ENCODE peak calls at places on chromosomes 7 and 10, in eight cellular contexts. Z, H, Q, W, J, V, T and G are unnamed samples.

GRCh38 chr7:139642283-139642682 is 118.8 kb downstream of the CLEC2L start:
- DNase-seq in Z (peak), H (no peak), Q (no peak), W (no peak), J (no peak), V (no peak), T (no peak), G (no peak)

GRCh38 chr10:511101-511848 is 178.2 kb downstream of the DIP2C start:
- DNase-seq in Z (peak), H (peak), Q (peak), W (peak), J (peak), V (peak), T (peak), G (peak)

GRCh38 chr7:2209146-2209960 is 23.4 kb downstream of the MAD1L1 start:
- DNase-seq in Z (peak), H (no peak), Q (peak), W (peak), J (peak), V (peak), T (no peak), G (peak)

GRCh38 chr7:33446551-33446950 is 317.2 kb downstream of the BBS9 start:
- DNase-seq in Z (no peak), H (no peak), Q (no peak), W (no peak), J (no peak), V (no peak), T (no peak), G (no peak)

GRCh38 chr10:32033171-32033570 is 23.1 kb downstream of the KIF5B start:
- DNase-seq in Z (no peak), H (no peak), Q (no peak), W (no peak), J (no peak), V (no peak), T (no peak), G (no peak)

GRCh38 chr10:49281461-49281860 is 17.5 kb upstream of the C10orf71 start:
- DNase-seq in Z (peak), H (no peak), Q (no peak), W (no peak), J (peak), V (no peak), T (no peak), G (no peak)

GRCh38 chr10:77869626-77870420 is 56.7 kb downstream of the DLG5 start:
- DNase-seq in Z (no peak), H (no peak), Q (no peak), W (peak), J (no peak), V (no peak), T (no peak), G (no peak)

GRCh38 chr7:139600306-139600705 is 76.8 kb downstream of the CLEC2L start:
- DNase-seq in Z (no peak), H (no peak), Q (no peak), W (no peak), J (no peak), V (no peak), T (no peak), G (no peak)

GRCh38 chr10:88707429-88708110 is 1.5 kb downstream of the LIPK start:
- DNase-seq in Z (peak), H (no peak), Q (no peak), W (peak), J (no peak), V (no peak), T (peak), G (peak)

GRCh38 chr7:106901870-106902441 is 36.9 kb downstream of the PIK3CG start:
- DNase-seq in Z (peak), H (no peak), Q (no peak), W (no peak), J (no peak), V (no peak), T (no peak), G (no peak)

DNA sequence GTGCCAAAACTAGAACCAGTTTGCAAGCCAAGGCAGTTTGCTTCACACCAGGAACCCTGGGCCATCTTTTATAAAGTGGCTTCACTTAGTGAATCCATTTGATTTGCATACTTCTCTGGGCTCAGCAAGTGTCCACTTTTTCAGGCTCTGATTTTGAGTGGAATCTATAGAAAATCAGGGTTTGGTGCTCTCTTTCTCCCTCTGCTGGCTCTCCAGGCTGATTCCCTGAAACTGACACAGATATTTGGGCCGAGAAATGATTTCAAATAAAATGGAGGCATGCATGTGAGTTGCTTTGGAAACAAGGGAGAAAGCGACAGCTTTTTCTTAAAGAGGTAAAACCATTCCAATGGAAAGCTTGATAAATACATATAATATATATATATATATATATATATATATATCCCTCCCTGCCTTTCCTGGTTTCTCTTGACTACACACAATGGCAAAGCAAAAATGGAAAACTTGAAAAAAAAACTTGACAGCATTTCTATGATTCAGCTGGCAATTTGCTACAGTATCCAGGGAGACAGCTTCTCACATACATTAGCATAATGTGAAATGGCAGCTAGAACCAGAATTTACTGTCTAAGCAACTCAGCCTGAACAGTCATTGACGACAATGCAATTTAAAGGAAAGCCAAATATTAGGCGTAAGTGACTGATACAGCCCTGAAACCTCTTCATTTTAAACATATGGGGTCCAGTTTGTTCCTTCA is 188.4 kb downstream of the TMEM178B start:
- DNase-seq in Z (no peak), H (no peak), Q (no peak), W (peak), J (no peak), V (no peak), T (no peak), G (no peak)
- TF ChIP-seq CTCF in Z (peak), H (no peak), Q (peak), W (peak), J (no peak), V (no peak), T (peak), G (peak)

DNA sequence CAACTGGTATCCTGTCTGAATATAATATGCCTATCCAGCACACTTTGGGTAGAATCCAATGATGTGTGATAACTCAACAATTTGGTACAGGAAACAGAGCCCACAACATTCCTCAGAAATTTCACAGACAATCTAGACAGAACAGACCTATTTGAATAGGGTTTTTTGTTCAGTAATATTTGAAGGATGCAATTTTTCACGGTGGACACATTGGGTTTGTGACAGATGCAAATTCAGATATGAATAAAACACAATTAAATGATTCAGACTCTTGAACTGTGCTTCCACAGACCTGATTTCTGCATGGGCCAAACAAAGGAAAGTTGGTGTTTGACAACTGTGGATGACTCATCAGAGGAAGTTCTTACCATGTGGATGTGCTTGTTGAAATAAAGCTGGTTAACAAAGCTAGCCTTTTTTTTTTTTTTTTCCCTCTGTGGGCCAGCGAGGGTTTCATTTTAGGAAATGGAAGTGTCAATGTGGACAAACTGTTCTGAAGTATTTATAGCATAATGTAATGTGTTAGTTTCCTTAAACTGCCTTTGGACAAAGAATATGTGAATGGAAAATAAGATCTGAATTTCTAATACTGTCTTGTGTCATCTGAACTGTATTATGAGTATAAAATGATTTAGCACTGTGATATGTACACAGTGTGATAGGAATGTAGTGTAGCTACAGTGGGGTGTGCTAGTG is 43.2 kb upstream of the FAM133B start:
- DNase-seq in Z (peak), H (peak), Q (no peak), W (peak), J (no peak), V (peak), T (peak), G (peak)
- H3K4me3 ChIP-seq in Z (no peak), H (no peak), Q (peak), W (no peak), J (no peak), V (no peak), T (peak), G (no peak)

GRCh38 chr10:84008878-84009277 is 130.4 kb upstream of the GHITM start:
- DNase-seq in Z (peak), H (no peak), Q (no peak), W (peak), J (peak), V (no peak), T (no peak), G (no peak)
- TF ChIP-seq CTCF in Z (peak), H (peak), Q (peak), W (peak), J (peak), V (peak), T (peak), G (peak)

DNA sequence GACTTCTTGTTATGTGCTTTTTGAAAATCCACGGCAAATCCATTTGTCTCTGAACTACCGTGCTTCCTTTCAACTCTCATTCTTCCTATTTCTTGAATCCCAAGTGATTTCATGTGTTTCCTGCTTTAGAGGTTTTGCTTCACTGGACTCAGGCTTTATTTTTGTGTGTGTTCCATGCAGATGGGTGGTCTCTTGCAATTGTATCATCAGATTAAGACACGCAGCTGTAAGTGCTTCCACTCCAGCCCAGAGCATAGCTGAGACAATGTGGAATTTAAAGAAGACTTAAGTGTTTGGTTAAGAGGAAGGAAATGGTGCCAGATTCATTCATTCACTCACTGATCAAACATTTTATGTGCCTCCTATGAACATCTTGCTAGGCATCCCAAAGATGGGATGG is 46.3 kb upstream of the LRRC17 start:
- DNase-seq in Z (no peak), H (no peak), Q (no peak), W (no peak), J (no peak), V (no peak), T (no peak), G (no peak)
- H3K4me3 ChIP-seq in Z (no peak), H (no peak), Q (no peak), W (no peak), J (no peak), V (no peak), T (no peak), G (no peak)

DNA sequence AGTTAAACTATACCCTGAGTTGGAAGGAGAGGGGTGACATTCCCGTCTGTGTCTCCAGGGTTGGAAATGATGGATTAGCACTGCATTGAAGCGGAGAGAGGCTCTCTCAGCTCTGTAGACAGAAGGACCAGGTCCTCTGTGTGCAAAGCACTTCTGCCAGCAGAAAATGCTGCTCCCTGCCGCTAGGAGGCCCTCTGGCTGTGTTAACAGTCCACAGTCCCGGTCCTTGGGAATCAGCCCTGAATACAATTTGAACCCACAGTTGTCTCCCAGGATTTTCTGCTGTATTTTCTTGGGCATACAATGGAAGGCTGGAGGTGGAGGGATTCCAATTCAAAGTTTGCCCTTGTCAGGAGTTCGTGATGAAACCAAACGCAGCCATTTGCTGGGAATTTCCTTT is 205.1 kb downstream of the GLRX3 start:
- DNase-seq in Z (peak), H (no peak), Q (no peak), W (no peak), J (no peak), V (no peak), T (no peak), G (no peak)
- TF ChIP-seq CTCF in Z (peak), H (no peak), Q (peak), W (no peak), J (peak), V (no peak), T (no peak), G (no peak)

GRCh38 chr7:47571355-47572100 is 10.4 kb downstream of the TNS3 start:
- DNase-seq in Z (peak), H (no peak), Q (no peak), W (peak), J (peak), V (peak), T (peak), G (peak)

GRCh38 chr7:47573758-47574472 is 8.0 kb downstream of the TNS3 start:
- DNase-seq in Z (peak), H (peak), Q (no peak), W (peak), J (no peak), V (no peak), T (peak), G (no peak)

GRCh38 chr7:47570649-47571050 is 11.3 kb downstream of the TNS3 start:
- DNase-seq in Z (no peak), H (no peak), Q (no peak), W (peak), J (no peak), V (peak), T (peak), G (peak)

GRCh38 chr7:47572939-47573757 is 8.8 kb downstream of the TNS3 start:
- DNase-seq in Z (no peak), H (no peak), Q (no peak), W (no peak), J (no peak), V (no peak), T (no peak), G (no peak)

GRCh38 chr7:47572101-47572460 is 9.8 kb downstream of the TNS3 start:
- DNase-seq in Z (no peak), H (no peak), Q (no peak), W (no peak), J (no peak), V (no peak), T (peak), G (no peak)
- H3K4me3 ChIP-seq in Z (no peak), H (no peak), Q (peak), W (no peak), J (peak), V (peak), T (no peak), G (no peak)

DNA sequence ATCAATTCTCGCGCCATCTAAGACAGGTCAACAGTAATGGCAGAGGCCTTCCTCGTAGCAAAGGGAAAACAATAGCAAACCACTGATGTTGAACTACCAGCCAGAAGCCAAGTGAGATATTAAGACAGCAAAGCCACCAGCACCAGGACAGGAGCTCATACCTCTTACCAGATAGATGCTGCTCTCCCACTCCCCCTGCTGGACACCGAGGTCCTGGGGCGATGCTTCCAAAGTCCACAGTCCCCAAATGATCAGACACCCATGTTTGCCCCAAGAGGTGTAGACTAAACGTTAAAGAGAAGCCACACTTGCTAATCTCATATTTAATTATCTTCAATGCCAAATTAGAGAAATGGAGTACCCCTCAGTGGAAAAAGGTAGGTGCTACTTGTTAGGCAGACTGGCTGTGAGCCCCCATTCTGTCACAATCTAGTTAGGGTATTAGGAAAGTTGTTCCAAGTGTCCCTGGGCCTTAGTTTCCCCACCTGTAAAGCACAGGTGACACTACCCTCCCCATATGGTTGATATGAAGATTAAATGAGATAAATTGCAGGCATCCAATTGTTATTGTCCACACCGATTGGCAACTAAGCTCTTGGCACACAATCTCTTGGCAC is 39.9 kb downstream of the TOMM7 start:
- DNase-seq in Z (peak), H (no peak), Q (no peak), W (peak), J (peak), V (peak), T (no peak), G (no peak)
- TF ChIP-seq CTCF in Z (peak), H (peak), Q (peak), W (peak), J (peak), V (peak), T (peak), G (peak)